ENCODE peak calls at places on chromosomes 1 and 21, in six cellular contexts. J is heart left ventricle, H is body of pancreas, R is stomach, Q is uterus, T is Peyer's patch. V is an unnamed sample.

GRCh38 chr1:153032073-153032472 is 1.1 kb downstream of the SPRR1B start:
- DNase-seq in J (no peak), H (no peak), R (no peak), Q (no peak), T (no peak), V (no peak)

GRCh38 chr1:248873993-248874671 is 15.2 kb upstream of the ZNF692 start:
- DNase-seq in J (peak; percentile 52), H (peak; percentile 82), R (peak; percentile 76), Q (peak; percentile 88), T (peak; percentile 86), V (peak; percentile 82)

GRCh38 chr1:11384170-11384554 is 94.8 kb upstream of the DISP3 start:
- DNase-seq in J (no peak), H (no peak), R (no peak), Q (no peak), T (no peak), V (no peak)

GRCh38 chr1:31073044-31073443 is 7.5 kb upstream of the PUM1 start:
- DNase-seq in J (no peak), H (no peak), R (no peak), Q (no peak), T (no peak), V (no peak)

GRCh38 chr1:167592475-167592874 is 37.6 kb upstream of the RCSD1 start:
- DNase-seq in J (no peak), H (no peak), R (no peak), Q (no peak), T (no peak), V (no peak)

GRCh38 chr1:27676410-27676809 is 4.4 kb upstream of the IFI6 start:
- DNase-seq in J (no peak), H (no peak), R (no peak), Q (no peak), T (no peak), V (no peak)

GRCh38 chr1:79323240-79324025 is 316.9 kb upstream of the ADGRL4 start:
- DNase-seq in J (no peak), H (no peak), R (no peak), Q (no peak), T (no peak), V (peak; percentile 12)

GRCh38 chr21:42621166-42621827 is 32.1 kb upstream of the PDE9A start:
- DNase-seq in J (no peak), H (no peak), R (no peak), Q (no peak), T (no peak), V (no peak)

GRCh38 chr1:207801819-207802218 is 50.0 kb downstream of the CD46 start:
- DNase-seq in J (no peak), H (no peak), R (no peak), Q (no peak), T (no peak), V (no peak)

GRCh38 chr1:206563367-206563953 is 48.8 kb downstream of the EIF2D start:
- DNase-seq in J (no peak), H (no peak), R (no peak), Q (no peak), T (no peak), V (no peak)

GRCh38 chr1:94120591-94120901 is 402 bp downstream of the ABCA4 start:
- DNase-seq in J (no peak), H (no peak), R (no peak), Q (no peak), T (no peak), V (no peak)

GRCh38 chr1:200530551-200531261 is 89.8 kb downstream of the KIF14 start:
- DNase-seq in J (no peak), H (no peak), R (no peak), Q (no peak), T (no peak), V (no peak)

GRCh38 chr1:170617595-170618215 is 46.2 kb upstream of the PRRX1 start:
- DNase-seq in J (no peak), H (no peak), R (no peak), Q (no peak), T (no peak), V (no peak)

GRCh38 chr21:42614811-42615342 is 38.5 kb upstream of the PDE9A start:
- DNase-seq in J (no peak), H (peak; percentile 58), R (peak; percentile 49), Q (no peak), T (no peak), V (no peak)

GRCh38 chr1:247857069-247857985 is at the start of gene TRIM58:
- DNase-seq in J (no peak), H (peak; percentile 68), R (peak; percentile 69), Q (no peak), T (no peak), V (no peak)

GRCh38 chr1:59316497-59317128 is 19.7 kb downstream of the FGGY start:
- DNase-seq in J (no peak), H (no peak), R (no peak), Q (no peak), T (no peak), V (no peak)

GRCh38 chr1:158117854-158118691 is 62.6 kb upstream of the CD1D start:
- DNase-seq in J (peak; percentile 50), H (peak; percentile 44), R (peak; percentile 35), Q (peak; percentile 42), T (peak; percentile 71), V (peak; percentile 32)

GRCh38 chr1:10510520-10511493 is 36.1 kb downstream of the PEX14 start:
- DNase-seq in J (no peak), H (no peak), R (no peak), Q (no peak), T (no peak), V (peak; percentile 24)

GRCh38 chr1:190477687-190478192 is at the start of gene BRINP3:
- DNase-seq in J (no peak), H (no peak), R (no peak), Q (no peak), T (no peak), V (no peak)

GRCh38 chr1:190479028-190479427 is 1.4 kb upstream of the BRINP3 start:
- DNase-seq in J (no peak), H (no peak), R (no peak), Q (no peak), T (no peak), V (peak; percentile 8)

GRCh38 chr1:190475394-190476250 is 2.0 kb downstream of the BRINP3 start:
- DNase-seq in J (no peak), H (peak; percentile 34), R (no peak), Q (no peak), T (peak; percentile 83), V (no peak)

GRCh38 chr1:190479537-190479936 is 1.9 kb upstream of the BRINP3 start:
- DNase-seq in J (peak; percentile 16), H (no peak), R (no peak), Q (no peak), T (no peak), V (peak; percentile 8)

DNA sequence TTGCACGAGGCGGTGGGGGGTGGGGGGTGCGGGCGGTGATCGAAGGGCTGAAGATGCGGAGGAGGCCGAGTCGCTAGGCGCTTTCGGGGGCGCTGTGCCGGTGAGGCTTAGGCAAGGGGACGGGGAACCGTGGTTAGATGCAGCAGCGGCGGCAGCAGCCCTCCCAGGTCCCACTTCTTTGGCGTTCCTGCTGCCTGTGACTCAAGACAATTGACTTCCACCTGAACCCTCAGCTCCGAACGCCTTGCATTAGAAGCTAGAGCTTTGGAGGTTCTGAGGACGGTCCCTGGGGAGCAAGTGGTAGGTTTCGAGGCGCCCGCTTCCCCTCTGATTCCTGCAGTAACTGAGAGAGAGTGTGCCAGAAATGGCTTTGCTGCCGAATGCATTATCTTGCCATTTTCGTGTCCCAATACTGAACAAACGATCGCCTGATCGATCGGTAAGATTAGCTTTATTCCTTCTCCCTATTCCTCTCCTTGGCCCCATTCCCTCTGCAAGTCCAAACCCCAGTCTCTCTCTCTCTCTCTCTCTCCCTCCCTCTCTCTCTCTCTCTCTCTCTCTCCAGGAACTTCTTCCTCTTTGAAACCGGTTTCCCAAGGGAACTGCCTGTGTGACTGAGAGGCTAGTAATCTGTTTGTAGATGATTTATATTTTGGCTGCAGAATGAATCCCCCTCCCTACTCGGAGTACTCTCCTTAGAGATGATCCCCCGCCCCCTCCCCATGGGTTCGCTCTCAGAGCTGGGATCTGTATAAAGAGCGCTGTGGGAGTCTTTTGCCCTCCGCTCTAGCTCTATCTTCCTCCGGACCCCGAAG is 736 bp upstream of the BRINP3 start:
- DNase-seq in J (peak; percentile 16), H (no peak), R (no peak), Q (no peak), T (peak; percentile 76), V (peak; percentile 48)
- TF ChIP-seq POLR2A in J (no peak), H (no peak), R (no peak), Q (no peak), T (no peak), V (no peak)

GRCh38 chr1:2205191-2205952 is 10.8 kb upstream of the FAAP20 start:
- DNase-seq in J (peak; percentile 99), H (peak; percentile 99), R (peak; percentile 98), Q (peak; percentile 96), T (peak; percentile 99), V (peak; percentile 86)
- TF ChIP-seq POLR2A in J (peak; percentile 51), H (peak; percentile 54), R (no peak), Q (peak; percentile 65), T (no peak), V (no peak)

DNA sequence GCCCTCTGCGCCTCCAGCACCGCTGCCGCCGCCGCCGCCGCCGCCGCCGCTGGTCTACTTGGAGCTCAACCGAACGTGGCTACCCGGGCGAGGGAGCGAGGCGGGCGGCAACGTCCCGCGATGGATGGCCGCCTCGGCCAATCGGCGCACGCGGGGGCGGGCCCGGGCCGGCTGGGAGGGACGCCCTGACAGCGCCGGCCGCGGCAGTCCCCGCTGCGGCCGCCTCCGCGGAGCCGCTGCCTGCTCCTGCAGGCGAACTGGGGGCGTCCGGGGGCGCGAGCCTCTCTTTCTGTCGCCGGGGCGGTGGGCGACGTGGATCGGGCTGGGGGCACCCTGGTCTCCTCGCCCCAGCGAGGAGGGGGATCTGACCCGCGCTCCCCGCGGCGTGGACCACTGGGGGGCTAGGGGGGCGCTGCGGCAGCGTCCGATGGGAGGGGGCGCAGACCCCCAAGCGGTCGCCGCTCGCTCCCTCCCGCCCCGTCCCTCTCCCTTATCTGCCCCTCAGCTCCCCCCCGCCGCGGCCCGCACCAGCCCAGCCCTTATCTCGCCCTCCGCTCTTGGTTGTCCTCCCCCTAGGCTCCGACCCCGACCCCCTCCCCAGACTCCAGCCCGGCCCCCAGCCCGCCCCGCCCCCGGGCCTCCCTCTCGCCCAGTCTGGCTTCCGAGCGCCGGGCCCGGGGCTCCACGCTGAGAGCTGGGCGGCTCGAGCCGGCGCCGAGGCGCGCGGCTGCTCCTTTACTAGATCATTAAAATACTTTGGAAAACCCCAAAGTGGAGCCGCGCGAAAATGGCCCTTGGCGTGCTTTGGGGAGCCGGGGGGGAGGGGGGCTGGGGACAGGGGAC is at the start of gene SSBP3:
- DNase-seq in J (peak; percentile 94), H (peak; percentile 92), R (peak; percentile 95), Q (peak; percentile 94), T (peak; percentile 97), V (peak; percentile 75)
- TF ChIP-seq POLR2A in J (peak; percentile 97), H (peak; percentile 78), R (peak; percentile 36), Q (peak; percentile 98), T (peak; percentile 92), V (peak; percentile 31)

GRCh38 chr1:66271904-66272254 is 262.1 kb upstream of the SGIP1 start:
- DNase-seq in J (peak; percentile 86), H (peak; percentile 22), R (no peak), Q (peak; percentile 56), T (peak; percentile 53), V (no peak)

GRCh38 chr1:66270122-66270812 is 263.7 kb upstream of the SGIP1 start:
- DNase-seq in J (no peak), H (no peak), R (no peak), Q (peak; percentile 47), T (no peak), V (no peak)

GRCh38 chr1:66273674-66274073 is 260.3 kb upstream of the SGIP1 start:
- DNase-seq in J (no peak), H (no peak), R (no peak), Q (no peak), T (no peak), V (no peak)

GRCh38 chr1:66269222-66269621 is 264.7 kb upstream of the SGIP1 start:
- DNase-seq in J (no peak), H (no peak), R (no peak), Q (no peak), T (no peak), V (no peak)

GRCh38 chr1:66271216-66271903 is 262.6 kb upstream of the SGIP1 start:
- DNase-seq in J (peak; percentile 92), H (peak; percentile 62), R (peak; percentile 65), Q (peak; percentile 86), T (no peak), V (peak; percentile 96)
- TF ChIP-seq POLR2A in J (peak; percentile 38), H (peak; percentile 17), R (no peak), Q (peak; percentile 37), T (no peak), V (no peak)